ENCODE peak calls at places on chromosomes 11 and 22, in nine cellular contexts. I is stimulated activated CD4-positive, alpha-beta T cell treated with anti-CD3 and anti-CD28 coated beads, Interleukin-4, amount 100 ng/mL, for 48 hours; A is MCF 10A; L is NCI-H1417; F is NCI-H1092; V is choroid plexus epithelial cell; J is adipocyte; U is MM.1S; T is AG20443. X is an unnamed sample.

GRCh38 chr11:96213500-96213899 is 129.5 kb downstream of the MAML2 start:
- DNase-seq in I (no peak), A (peak), L (no peak), F (no peak), V (peak), J (peak), U (no peak), T (peak), X (no peak)

GRCh38 chr11:118907749-118908106 is 18.0 kb downstream of the BCL9L start:
- DNase-seq in I (no peak), A (no peak), L (no peak), F (no peak), V (no peak), J (peak), U (no peak), T (no peak), X (no peak)

GRCh38 chr11:130171534-130171933 is 12.0 kb downstream of the ST14 start:
- DNase-seq in I (no peak), A (no peak), L (no peak), F (no peak), V (no peak), J (no peak), U (no peak), T (no peak), X (no peak)

GRCh38 chr11:69293819-69294505 is at the start of gene MYEOV:
- DNase-seq in I (peak), A (peak), L (no peak), F (no peak), V (peak), J (peak), U (peak), T (peak), X (no peak)

GRCh38 chr22:38144025-38144405 is 33.5 kb upstream of the BAIAP2L2 start:
- DNase-seq in I (no peak), A (no peak), L (no peak), F (no peak), V (no peak), J (no peak), U (no peak), T (no peak), X (no peak)

GRCh38 chr22:46198274-46198673 is 47.9 kb downstream of the PPARA start:
- DNase-seq in I (no peak), A (no peak), L (no peak), F (no peak), V (no peak), J (no peak), U (no peak), T (no peak), X (no peak)

GRCh38 chr22:39543095-39543494 is 10.5 kb upstream of the RPS19BP1 start:
- DNase-seq in I (no peak), A (no peak), L (no peak), F (no peak), V (peak), J (peak), U (no peak), T (peak), X (no peak)

GRCh38 chr11:84260862-84261261 is 974.7 kb upstream of the CCDC90B start:
- DNase-seq in I (no peak), A (no peak), L (no peak), F (no peak), V (no peak), J (no peak), U (no peak), T (no peak), X (no peak)

GRCh38 chr11:112889446-112889845 is 71.8 kb upstream of the NCAM1 start:
- DNase-seq in I (no peak), A (no peak), L (no peak), F (no peak), V (no peak), J (no peak), U (no peak), T (no peak), X (no peak)

GRCh38 chr11:82246926-82247325 is 486.7 kb downstream of the FAM181B start:
- DNase-seq in I (no peak), A (no peak), L (no peak), F (no peak), V (no peak), J (no peak), U (peak), T (no peak), X (no peak)

GRCh38 chr11:20647976-20648565 is 21.3 kb upstream of the NELL1 start:
- DNase-seq in I (peak), A (peak), L (peak), F (peak), V (peak), J (peak), U (peak), T (peak), X (no peak)

GRCh38 chr11:68377389-68377795 is 65.0 kb downstream of the LRP5 start:
- DNase-seq in I (no peak), A (no peak), L (no peak), F (no peak), V (no peak), J (no peak), U (no peak), T (no peak), X (no peak)

GRCh38 chr22:23899042-23899745 is 5.0 kb downstream of the MIF start:
- DNase-seq in I (no peak), A (no peak), L (no peak), F (no peak), V (no peak), J (no peak), U (no peak), T (no peak), X (no peak)

GRCh38 chr11:35404397-35404775 is 15.0 kb downstream of the SLC1A2 start:
- DNase-seq in I (no peak), A (peak), L (peak), F (no peak), V (peak), J (peak), U (peak), T (peak), X (no peak)

GRCh38 chr22:24331468-24332440 is 61.1 kb downstream of the SPECC1L start:
- DNase-seq in I (no peak), A (no peak), L (no peak), F (no peak), V (peak), J (no peak), U (no peak), T (no peak), X (no peak)

X was measured in left lung.